ENCODE peak calls at places on chromosome 17, in five cellular contexts. Z is A549, L is fibroblast of lung, X is IMR-90, M is body of pancreas. R is an unnamed sample.

GRCh38 chr17:44947461-44948314 is at the start of gene KIF18B:
- DNase-seq in Z (peak), L (peak), X (peak), M (peak), R (peak)

GRCh38 chr17:82909322-82909904 is 69.6 kb upstream of the ZNF750 start:
- DNase-seq in Z (no peak), L (no peak), X (no peak), M (peak), R (no peak)

GRCh38 chr17:64418506-64419339 is 28.1 kb upstream of the PECAM1 start:
- DNase-seq in Z (peak), L (peak), X (peak), M (no peak), R (no peak)

GRCh38 chr17:76727745-76728456 is 1.3 kb downstream of the METTL23 start:
- DNase-seq in Z (no peak), L (no peak), X (no peak), M (peak), R (no peak)

GRCh38 chr17:49382556-49382955 is 20.5 kb upstream of the ZNF652 start:
- DNase-seq in Z (no peak), L (no peak), X (no peak), M (no peak), R (no peak)

GRCh38 chr17:81160747-81161453 is 4.4 kb upstream of the PVALEF start:
- DNase-seq in Z (no peak), L (no peak), X (no peak), M (peak), R (no peak)

GRCh38 chr17:39923836-39924690 is 3.3 kb downstream of the ORMDL3 start:
- DNase-seq in Z (no peak), L (no peak), X (peak), M (no peak), R (no peak)

GRCh38 chr17:54968954-54969400 is 412 bp downstream of the STXBP4 start:
- DNase-seq in Z (no peak), L (peak), X (peak), M (peak), R (no peak)

GRCh38 chr17:34131386-34131785 is 123.7 kb upstream of the CCL2 start:
- DNase-seq in Z (no peak), L (no peak), X (no peak), M (no peak), R (no peak)

GRCh38 chr17:27481327-27481726 is 25.1 kb downstream of the KSR1 start:
- DNase-seq in Z (no peak), L (no peak), X (no peak), M (no peak), R (no peak)

GRCh38 chr17:76240461-76241204 is at the start of gene RNF157:
- DNase-seq in Z (peak), L (peak), X (peak), M (peak), R (peak)

GRCh38 chr17:10668771-10669170 is 11.7 kb upstream of the MYH3 start:
- DNase-seq in Z (peak), L (peak), X (peak), M (no peak), R (no peak)

GRCh38 chr17:4536742-4537411 is 18.3 kb downstream of the MYBBP1A start:
- DNase-seq in Z (no peak), L (no peak), X (peak), M (no peak), R (no peak)

GRCh38 chr17:47946929-47947397 is 5.6 kb downstream of the PNPO start:
- DNase-seq in Z (peak), L (peak), X (peak), M (peak), R (peak)

GRCh38 chr17:13484020-13484419 is 117.7 kb downstream of the HS3ST3A1 start:
- DNase-seq in Z (no peak), L (peak), X (peak), M (no peak), R (no peak)

GRCh38 chr17:51154176-51154575 is 817 bp downstream of the NME1 start:
- DNase-seq in Z (no peak), L (no peak), X (peak), M (no peak), R (no peak)

GRCh38 chr17:55769625-55770000 is 18.8 kb downstream of the PCTP start:
- DNase-seq in Z (peak), L (peak), X (peak), M (no peak), R (no peak)

GRCh38 chr17:42520540-42520951 is 15.5 kb upstream of the NAGLU start:
- DNase-seq in Z (no peak), L (no peak), X (no peak), M (peak), R (no peak)

GRCh38 chr17:74512041-74512440 is 19.2 kb downstream of the CD300LB start:
- DNase-seq in Z (no peak), L (peak), X (no peak), M (no peak), R (no peak)

GRCh38 chr17:60395508-60396065 is 3.7 kb upstream of the USP32 start:
- DNase-seq in Z (no peak), L (no peak), X (no peak), M (no peak), R (no peak)

GRCh38 chr17:50310455-50311111 is 35.3 kb upstream of the XYLT2 start:
- DNase-seq in Z (no peak), L (no peak), X (no peak), M (no peak), R (no peak)

GRCh38 chr17:80832266-80832676 is 159.4 kb upstream of the CHMP6 start:
- DNase-seq in Z (peak), L (peak), X (peak), M (peak), R (no peak)

GRCh38 chr17:47203984-47204721 is 5.0 kb upstream of the MYL4 start:
- DNase-seq in Z (no peak), L (peak), X (peak), M (no peak), R (no peak)

GRCh38 chr17:42221886-42222745 is 27.8 kb upstream of the GHDC start:
- DNase-seq in Z (peak), L (peak), X (peak), M (peak), R (peak)

GRCh38 chr17:235831-236640 is 54.6 kb upstream of the DOC2B start:
- DNase-seq in Z (no peak), L (no peak), X (no peak), M (peak), R (no peak)

GRCh38 chr17:61411114-61411943 is 11.7 kb downstream of the TBX2 start:
- DNase-seq in Z (peak), L (peak), X (peak), M (peak), R (no peak)

GRCh38 chr17:1673041-1673790 is 11.5 kb downstream of the PRPF8 start:
- DNase-seq in Z (no peak), L (no peak), X (no peak), M (no peak), R (no peak)

GRCh38 chr17:6640536-6641373 is at the start of the genes KIAA0753 and TXNDC17:
- DNase-seq in Z (peak), L (peak), X (peak), M (peak), R (peak)

GRCh38 chr17:78378225-78379133 is at the start of gene PGS1:
- DNase-seq in Z (peak), L (peak), X (peak), M (peak), R (peak)

GRCh38 chr17:39812466-39812865 is 51.6 kb downstream of the IKZF3 start:
- DNase-seq in Z (no peak), L (no peak), X (no peak), M (peak), R (no peak)

GRCh38 chr17:57889892-57890856 is 40.3 kb upstream of the MRPS23 start:
- DNase-seq in Z (peak), L (peak), X (peak), M (peak), R (no peak)

GRCh38 chr17:74037320-74037719 is 166.2 kb upstream of the RPL38 start:
- DNase-seq in Z (peak), L (peak), X (no peak), M (no peak), R (no peak)

GRCh38 chr17:63592797-63593196 is 7.9 kb upstream of the TACO1 start:
- DNase-seq in Z (no peak), L (no peak), X (no peak), M (no peak), R (no peak)

GRCh38 chr17:36978810-36979584 is 30.2 kb downstream of the AATF start:
- DNase-seq in Z (no peak), L (peak), X (no peak), M (no peak), R (no peak)

GRCh38 chr17:36979585-36979941 is 30.8 kb downstream of the AATF start:
- DNase-seq in Z (no peak), L (peak), X (no peak), M (no peak), R (no peak)

GRCh38 chr17:36977066-36977465 is 28.3 kb downstream of the AATF start:
- DNase-seq in Z (no peak), L (no peak), X (no peak), M (no peak), R (no peak)

GRCh38 chr17:36975922-36976515 is 27.3 kb downstream of the AATF start:
- DNase-seq in Z (no peak), L (no peak), X (no peak), M (no peak), R (no peak)

DNA sequence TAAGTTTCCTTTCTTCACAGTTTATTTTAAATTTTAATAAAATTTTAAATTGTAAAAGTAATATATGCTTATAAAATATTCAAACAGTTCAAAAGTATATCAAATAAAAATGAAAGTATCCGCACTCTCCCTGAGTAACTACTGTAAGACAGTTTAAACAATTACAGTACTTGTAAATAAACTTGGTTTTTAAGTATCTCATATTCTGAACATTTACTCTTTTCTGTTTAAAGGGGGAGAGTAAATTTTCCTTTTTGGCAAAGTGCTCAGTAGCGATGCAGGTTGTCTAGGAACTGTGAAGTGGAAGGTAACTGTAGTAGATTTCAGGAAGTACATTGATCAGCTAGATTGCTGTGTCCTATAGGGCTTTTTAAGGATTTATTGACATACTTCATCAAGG is 28.8 kb downstream of the AATF start:
- DNase-seq in Z (no peak), L (no peak), X (no peak), M (no peak), R (no peak)
- TF ChIP-seq CTCF in Z (no peak), L (no peak), X (no peak), M (no peak), R (no peak)

GRCh38 chr17:12095522-12095921 is 74.8 kb downstream of the MAP2K4 start:
- DNase-seq in Z (no peak), L (no peak), X (no peak), M (no peak), R (no peak)
- H3K27ac ChIP-seq in Z (no peak), L (no peak), X (no peak), M (no peak), R (no peak)

GRCh38 chr17:19000531-19001011 is 4.0 kb downstream of the FAM83G start:
- DNase-seq in Z (peak), L (peak), X (peak), M (peak), R (no peak)
- H3K4me3 ChIP-seq in Z (no peak), L (no peak), X (no peak), M (no peak), R (no peak)

GRCh38 chr17:17387461-17388362 is 84.5 kb downstream of the NT5M start:
- DNase-seq in Z (peak), L (no peak), X (no peak), M (peak), R (no peak)
- TF ChIP-seq CTCF in Z (peak), L (peak), X (no peak), M (peak), R (no peak)